ENCODE peak calls at places on chromosomes 1 and 21, in four cellular contexts. W is HepG2, Y is GM12878, I is K562. N is an unnamed sample.
A peak's percentile ranks its signal among the peaks of the same experiment; 100 is the strongest.

GRCh38 chr1:103457856-103458255 is 67.6 kb upstream of the RNPC3 start:
- DNase-seq in W (no peak), Y (no peak), I (no peak), N (no peak)

GRCh38 chr1:212285685-212286436 is 651 bp downstream of the PPP2R5A start:
- DNase-seq in W (no peak), Y (no peak), I (peak; percentile 72), N (peak; percentile 77)

GRCh38 chr1:63662846-63663245 is 69.6 kb downstream of the PGM1 start:
- DNase-seq in W (no peak), Y (no peak), I (no peak), N (no peak)

GRCh38 chr1:84510668-84511067 is 4.3 kb upstream of the GNG5 start:
- DNase-seq in W (no peak), Y (no peak), I (no peak), N (no peak)

GRCh38 chr1:6601865-6602668 is 602 bp downstream of the KLHL21 start:
- DNase-seq in W (no peak), Y (no peak), I (no peak), N (peak; percentile 67)

GRCh38 chr1:229139320-229139719 is 131.6 kb upstream of the RAB4A start:
- DNase-seq in W (no peak), Y (no peak), I (no peak), N (no peak)

GRCh38 chr1:160544647-160545046 is 21.6 kb upstream of the SLAMF6 start:
- DNase-seq in W (no peak), Y (no peak), I (peak; percentile 36), N (peak; percentile 7)

GRCh38 chr1:11982010-11982392 is 1.8 kb downstream of the MFN2 start:
- DNase-seq in W (peak; percentile 24), Y (no peak), I (no peak), N (no peak)

GRCh38 chr1:193187114-193187513 is 701 bp upstream of the B3GALT2 start:
- DNase-seq in W (no peak), Y (no peak), I (no peak), N (no peak)

GRCh38 chr1:70914224-70914623 is 133.4 kb downstream of the PTGER3 start:
- DNase-seq in W (no peak), Y (no peak), I (no peak), N (no peak)

GRCh38 chr1:196607940-196608339 is 300 bp downstream of the KCNT2 start:
- DNase-seq in W (no peak), Y (no peak), I (no peak), N (peak; percentile 32)

GRCh38 chr1:21219674-21220073 is 43.0 kb upstream of the EIF4G3 start:
- DNase-seq in W (no peak), Y (no peak), I (no peak), N (peak; percentile 9)

GRCh38 chr21:41342035-41342434 is 19.8 kb upstream of the MX2 start:
- DNase-seq in W (no peak), Y (no peak), I (no peak), N (no peak)

GRCh38 chr1:109704173-109704572 is 7.9 kb upstream of the GSTM5 start:
- DNase-seq in W (peak; percentile 19), Y (no peak), I (peak; percentile 5), N (no peak)

GRCh38 chr1:32893198-32894018 is 7.1 kb downstream of the HPCA start:
- DNase-seq in W (no peak), Y (no peak), I (peak; percentile 86), N (peak; percentile 68)

GRCh38 chr21:44918581-44919033 is 2.1 kb downstream of the ITGB2 start:
- DNase-seq in W (no peak), Y (no peak), I (no peak), N (no peak)

GRCh38 chr1:119504831-119505230 is 2.2 kb upstream of the HSD3B1 start:
- DNase-seq in W (no peak), Y (no peak), I (no peak), N (no peak)

GRCh38 chr21:29318354-29318753 is 19.6 kb downstream of the BACH1 start:
- DNase-seq in W (no peak), Y (no peak), I (no peak), N (no peak)

GRCh38 chr1:64823691-64824476 is 79.0 kb downstream of the RAVER2 start:
- DNase-seq in W (peak; percentile 69), Y (peak; percentile 11), I (peak; percentile 48), N (peak; percentile 64)

GRCh38 chr1:226977288-226977972 is 37.3 kb downstream of the COQ8A start:
- DNase-seq in W (no peak), Y (no peak), I (no peak), N (no peak)

GRCh38 chr1:111906816-111907215 is 82.7 kb downstream of the KCND3 start:
- DNase-seq in W (no peak), Y (no peak), I (no peak), N (no peak)

GRCh38 chr1:198657550-198658064 is 18.8 kb downstream of the PTPRC start:
- DNase-seq in W (no peak), Y (no peak), I (no peak), N (no peak)

GRCh38 chr21:42820513-42821465 is 58.5 kb downstream of the WDR4 start:
- DNase-seq in W (peak; percentile 26), Y (no peak), I (no peak), N (no peak)

GRCh38 chr1:14853518-14853917 is 255.0 kb downstream of the KAZN start:
- DNase-seq in W (no peak), Y (no peak), I (no peak), N (no peak)

GRCh38 chr1:41800237-41800902 is 118.4 kb downstream of the HIVEP3 start:
- DNase-seq in W (no peak), Y (peak; percentile 61), I (no peak), N (no peak)

GRCh38 chr1:93061895-93062792 is 16.9 kb upstream of the MTF2 start:
- DNase-seq in W (peak; percentile 54), Y (no peak), I (peak; percentile 27), N (peak; percentile 51)

GRCh38 chr21:14545906-14546480 is at the start of gene SAMSN1:
- DNase-seq in W (no peak), Y (peak; percentile 78), I (peak; percentile 60), N (no peak)

GRCh38 chr1:77834771-77835334 is 53.6 kb upstream of the NEXN start:
- DNase-seq in W (no peak), Y (no peak), I (no peak), N (no peak)

GRCh38 chr1:12496154-12496961 is 121.7 kb downstream of the DHRS3 start:
- DNase-seq in W (no peak), Y (no peak), I (peak; percentile 38), N (peak; percentile 51)

GRCh38 chr1:197092491-197093023 is 25.5 kb upstream of the F13B start:
- DNase-seq in W (no peak), Y (no peak), I (no peak), N (no peak)

GRCh38 chr21:46095106-46095719 is 2.7 kb upstream of the COL6A2 start:
- DNase-seq in W (no peak), Y (no peak), I (peak; percentile 25), N (no peak)

GRCh38 chr1:171606402-171606941 is 15.6 kb upstream of the MYOCOS start:
- DNase-seq in W (no peak), Y (peak; percentile 63), I (no peak), N (no peak)

GRCh38 chr21:36918291-36918690 is 48.2 kb downstream of the HLCS start:
- DNase-seq in W (peak; percentile 43), Y (no peak), I (no peak), N (no peak)

GRCh38 chr21:38134084-38134873 is 122.5 kb upstream of the KCNJ15 start:
- DNase-seq in W (no peak), Y (no peak), I (no peak), N (no peak)
- TF ChIP-seq YY1 in W (no peak), Y (no peak), I (no peak), N (no peak)

DNA sequence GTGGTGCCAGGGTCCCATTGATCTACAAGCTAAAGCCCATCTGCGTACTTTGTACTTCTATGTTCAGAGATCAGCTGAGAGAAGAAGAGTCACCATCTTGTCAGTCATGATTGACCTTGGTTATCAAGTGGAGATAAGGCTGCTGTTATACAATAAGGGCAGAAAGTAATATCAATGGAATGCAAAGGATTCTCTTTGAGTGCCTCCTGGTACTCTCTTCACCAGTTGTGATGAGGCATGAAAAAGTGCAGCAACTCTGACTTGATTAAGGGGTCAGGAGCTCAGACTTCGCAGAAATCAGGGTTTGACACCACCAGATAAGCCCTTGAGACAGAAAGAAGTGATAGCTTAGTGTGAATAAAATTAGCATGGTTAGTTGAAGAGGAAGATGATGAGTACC is 25.7 kb upstream of the SYT14 start:
- DNase-seq in W (no peak), Y (no peak), I (no peak), N (no peak)
- TF ChIP-seq SMC3 in W (no peak), Y (no peak), I (no peak), N (no peak)

GRCh38 chr1:47187226-47187925 is 2.5 kb downstream of the PDZK1IP1 start:
- DNase-seq in W (no peak), Y (no peak), I (no peak), N (no peak)
- TF ChIP-seq YY1 in W (no peak), Y (no peak), I (no peak), N (no peak)

DNA sequence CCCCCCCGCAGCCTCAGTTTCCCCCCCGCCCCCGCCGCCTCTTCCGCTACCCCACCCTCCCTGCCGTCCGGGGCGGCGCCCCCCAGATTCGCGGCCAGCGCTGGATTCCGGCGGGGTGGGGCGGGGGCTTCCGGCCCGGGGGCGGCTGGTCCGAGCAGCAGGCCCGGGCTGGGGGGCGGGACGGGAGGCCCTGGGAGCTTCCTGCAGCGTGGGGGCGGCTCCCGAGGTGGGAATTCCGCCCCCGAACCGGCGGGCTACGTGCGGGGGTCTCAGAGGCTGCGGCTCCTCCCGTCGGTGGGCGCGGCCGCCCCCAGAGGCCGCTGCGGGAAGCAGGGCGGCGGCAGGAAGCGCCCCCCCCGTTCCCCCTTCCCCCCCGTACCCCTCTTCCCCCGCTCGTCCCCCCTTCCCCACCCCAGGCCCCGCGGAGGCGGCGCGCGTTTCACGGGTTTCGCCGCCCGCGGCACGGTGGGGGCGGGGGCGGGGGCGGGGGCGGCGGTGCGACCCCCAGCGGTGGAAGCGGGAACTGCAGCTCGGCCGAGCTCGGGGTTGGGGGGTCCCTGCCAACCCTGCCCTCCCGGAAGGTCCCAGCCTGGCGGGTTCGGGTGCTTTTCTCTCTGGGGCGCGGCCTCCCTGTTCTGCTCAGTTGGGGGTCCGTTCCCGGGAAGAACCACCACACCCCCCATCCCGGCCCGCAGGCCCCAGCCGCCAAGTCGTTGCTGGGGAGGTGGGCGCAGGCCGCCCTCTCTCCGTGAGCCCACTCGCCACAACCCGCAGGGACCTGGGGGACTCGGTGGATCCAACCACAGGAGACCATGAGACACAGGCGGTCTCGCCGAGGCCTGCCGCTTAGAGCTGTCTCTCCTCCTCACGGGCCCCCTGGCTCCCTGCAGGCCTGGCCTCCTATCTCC is 76.3 kb downstream of the MORN1 start:
- DNase-seq in W (peak; percentile 21), Y (no peak), I (peak; percentile 96), N (peak; percentile 97)
- TF ChIP-seq SMC3 in W (no peak), Y (peak; percentile 9), I (peak; percentile 5), N (no peak)

GRCh38 chr21:34836103-34836932 is 167.5 kb downstream of the CLIC6 start:
- DNase-seq in W (peak; percentile 92), Y (no peak), I (no peak), N (no peak)

GRCh38 chr21:34834852-34835501 is 166.2 kb downstream of the CLIC6 start:
- DNase-seq in W (no peak), Y (no peak), I (no peak), N (no peak)

GRCh38 chr21:34834307-34834706 is 165.5 kb downstream of the CLIC6 start:
- DNase-seq in W (no peak), Y (no peak), I (no peak), N (no peak)

GRCh38 chr21:34836933-34837505 is 168.2 kb downstream of the CLIC6 start:
- DNase-seq in W (no peak), Y (no peak), I (no peak), N (no peak)

GRCh38 chr21:34835526-34835925 is 166.7 kb downstream of the CLIC6 start:
- DNase-seq in W (peak; percentile 50), Y (no peak), I (no peak), N (no peak)
- TF ChIP-seq YY1 in W (no peak), Y (no peak), I (no peak), N (no peak)

N was measured in SK-N-SH.